ENCODE peak calls at places on chromosomes 7 and 10, in five cellular contexts. W, Y, T, Q and S are unnamed samples.

GRCh38 chr10:88996927-88997326 is 6.3 kb downstream of the FAS start:
- DNase-seq in T (no peak), Q (no peak), W (no peak), Y (no peak), S (no peak)

GRCh38 chr7:18927134-18927533 is 190.3 kb downstream of the TWIST1 start:
- DNase-seq in Q (no peak), T (no peak), Y (no peak), W (peak), S (no peak)

GRCh38 chr10:105950410-105950809 is 1214.1 kb downstream of the SORCS1 start:
- DNase-seq in Y (peak), Q (no peak), W (peak), T (peak), S (peak)

GRCh38 chr10:99396471-99396870 is 34.0 kb downstream of the GOT1 start:
- DNase-seq in Y (no peak), Q (no peak), T (peak), W (peak), S (no peak)

GRCh38 chr7:22330903-22331302 is 26.1 kb downstream of the RAPGEF5 start:
- DNase-seq in W (no peak), Y (no peak), T (no peak), Q (no peak), S (no peak)

GRCh38 chr7:107782374-107782773 is 20.6 kb downstream of the SLC26A3 start:
- DNase-seq in Y (no peak), Q (no peak), T (no peak), W (no peak), S (no peak)

GRCh38 chr7:115910541-115911164 is 119.9 kb downstream of the TFEC start:
- DNase-seq in W (peak), Q (no peak), Y (no peak), T (peak), S (no peak)

GRCh38 chr10:100148353-100149211 is 37.2 kb downstream of the ERLIN1 start:
- DNase-seq in Y (peak), W (peak), Q (no peak), T (peak), S (no peak)

GRCh38 chr7:152137476-152138025 is 112.1 kb downstream of the GALNT11 start:
- DNase-seq in T (no peak), Y (no peak), W (peak), Q (no peak), S (no peak)

GRCh38 chr7:75716992-75717626 is 21.6 kb downstream of the HIP1 start:
- DNase-seq in W (peak), Q (no peak), Y (no peak), T (peak), S (no peak)

GRCh38 chr7:111339006-111339405 is 223.3 kb downstream of the IMMP2L start:
- DNase-seq in Q (no peak), W (no peak), T (no peak), Y (no peak), S (no peak)

GRCh38 chr10:91597397-91597881 is 35.4 kb downstream of the PPP1R3C start:
- DNase-seq in Y (no peak), W (peak), Q (no peak), T (peak), S (no peak)

GRCh38 chr7:151851160-151851751 is 25.7 kb downstream of the PRKAG2 start:
- DNase-seq in T (no peak), W (no peak), Y (no peak), Q (no peak), S (no peak)

GRCh38 chr7:523436-524336 is 4.0 kb upstream of the PDGFA start:
- DNase-seq in T (no peak), Y (no peak), Q (no peak), W (no peak), S (peak)

GRCh38 chr7:157895520-157896375 is 558.9 kb downstream of the DNAJB6 start:
- DNase-seq in T (no peak), Y (no peak), W (no peak), Q (no peak), S (no peak)

GRCh38 chr7:141074162-141074989 is 512 bp downstream of the TMEM178B start:
- DNase-seq in Q (no peak), W (no peak), T (no peak), Y (no peak), S (no peak)

DNA sequence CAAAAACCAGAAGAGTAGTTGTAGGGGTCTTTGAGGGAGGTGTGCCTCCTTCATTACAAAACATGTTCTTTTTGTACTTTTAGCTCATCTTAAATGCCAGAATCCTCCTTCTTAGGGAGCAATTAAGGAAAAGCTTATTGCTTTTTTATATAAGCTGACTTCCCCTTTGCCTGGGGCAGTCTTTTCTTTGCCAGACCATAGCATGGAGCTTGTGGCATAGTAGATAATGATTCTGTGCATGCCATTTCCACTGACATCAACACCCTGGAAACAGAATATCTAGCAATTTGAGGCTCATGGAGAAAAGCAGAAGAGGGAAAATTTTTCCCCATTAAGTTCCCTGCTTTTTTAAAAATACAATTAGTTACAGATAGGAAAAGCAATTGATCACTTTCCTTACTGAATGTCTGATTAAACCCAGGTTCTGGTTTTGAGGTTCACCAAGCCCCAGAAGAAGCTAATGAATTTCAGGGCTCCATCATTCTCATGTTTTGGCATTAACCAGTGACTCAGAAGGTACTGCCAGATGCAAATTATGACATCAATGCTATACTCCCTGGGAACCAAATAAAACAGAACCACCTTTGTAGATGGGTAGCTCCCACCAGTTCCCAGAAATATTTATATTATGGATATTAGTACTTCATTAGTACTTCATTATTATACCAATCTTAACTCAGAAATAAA is 410.6 kb downstream of the KCNMA1 start:
- DNase-seq in T (no peak), Q (no peak), Y (no peak), W (peak), S (no peak)
- TF ChIP-seq MAFK in T (no peak), Q (no peak), Y (no peak), W (no peak), S (no peak)

GRCh38 chr7:99739699-99740572 is 4.9 kb upstream of the CYP3A7 start:
- DNase-seq in Y (no peak), T (peak), Q (no peak), W (no peak), S (no peak)

GRCh38 chr7:99742737-99743394 is 7.9 kb upstream of the CYP3A7 start:
- DNase-seq in Q (no peak), W (no peak), Y (no peak), T (peak), S (no peak)

GRCh38 chr7:99737726-99738125 is 2.7 kb upstream of the CYP3A7 start:
- DNase-seq in T (no peak), W (no peak), Q (no peak), Y (no peak), S (no peak)

GRCh38 chr7:99740573-99741437 is 5.8 kb upstream of the CYP3A7 start:
- DNase-seq in Y (no peak), T (peak), W (peak), Q (no peak), S (no peak)

DNA sequence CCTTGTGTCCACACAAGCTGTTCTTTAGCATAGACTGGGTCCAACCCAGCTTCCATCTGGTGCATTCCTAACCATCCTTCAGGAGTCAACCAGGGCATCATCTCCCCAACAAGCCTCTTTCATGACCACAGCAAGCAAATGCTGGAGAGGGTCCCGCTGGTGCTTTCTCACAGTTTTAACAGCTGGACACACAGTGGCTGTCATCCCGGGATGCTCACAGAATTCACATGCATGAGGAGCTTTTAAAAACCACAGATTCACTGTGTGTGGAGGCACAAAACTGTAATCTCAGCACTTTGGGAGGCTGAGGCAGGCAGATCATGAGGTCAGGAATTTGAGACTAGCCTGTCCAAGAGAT is 6.4 kb upstream of the CYP3A7 start:
- DNase-seq in Q (no peak), W (no peak), Y (no peak), T (no peak), S (no peak)
- TF ChIP-seq MAFK in Q (no peak), W (no peak), Y (no peak), T (peak), S (no peak)

DNA sequence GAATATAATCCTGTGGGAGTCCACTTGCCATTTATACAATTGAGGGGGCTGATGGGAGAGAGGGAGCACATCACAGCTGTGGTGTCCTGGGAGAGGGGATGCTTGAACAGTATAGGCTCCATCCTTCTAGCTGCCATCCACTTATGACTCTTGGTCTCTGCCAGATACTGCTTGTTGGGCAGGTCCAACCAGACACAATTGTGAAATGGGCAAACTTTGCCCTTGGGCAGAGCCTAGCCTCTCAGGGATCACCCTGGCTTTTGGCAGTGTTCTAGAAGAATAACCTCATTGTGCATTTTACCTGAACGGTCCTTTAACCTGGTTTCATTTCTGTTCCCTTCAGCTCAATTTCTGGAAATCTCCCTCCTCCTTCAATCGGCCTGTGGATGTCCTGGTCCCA is 6.0 kb downstream of the CPA4 start:
- DNase-seq in T (no peak), Y (no peak), W (no peak), Q (no peak), S (no peak)
- TF ChIP-seq MAFK in T (no peak), Y (no peak), W (no peak), Q (no peak), S (no peak)

GRCh38 chr10:27529010-27529783 is 25.1 kb downstream of the RAB18 start:
- DNase-seq in Y (no peak), Q (no peak), W (peak), T (no peak), S (peak)
- TF ChIP-seq MAFK in Y (peak), Q (peak), W (no peak), T (no peak), S (peak)

GRCh38 chr10:110442746-110443145 is 55.0 kb upstream of the DUSP5 start:
- DNase-seq in Q (no peak), T (no peak), Y (no peak), W (no peak), S (no peak)
- TF ChIP-seq MAFK in Q (no peak), T (no peak), Y (no peak), W (no peak), S (no peak)

GRCh38 chr7:92835851-92836488 is 403 bp downstream of the CDK6 start:
- DNase-seq in Y (peak), W (no peak), Q (no peak), T (peak), S (peak)
- TF ChIP-seq MAFK in Y (no peak), W (no peak), Q (no peak), T (no peak), S (no peak)

GRCh38 chr7:128727239-128727638 is 11.9 kb upstream of the CALU start:
- DNase-seq in W (no peak), T (no peak), Q (no peak), Y (no peak), S (no peak)

GRCh38 chr7:128731184-128731583 is 8.0 kb upstream of the CALU start:
- DNase-seq in W (no peak), T (no peak), Q (no peak), Y (no peak), S (peak)

GRCh38 chr7:128726673-128727072 is 12.5 kb upstream of the CALU start:
- DNase-seq in T (no peak), Q (no peak), Y (no peak), W (no peak), S (no peak)

GRCh38 chr7:128729489-128729888 is 9.7 kb upstream of the CALU start:
- DNase-seq in W (no peak), T (peak), Y (no peak), Q (no peak), S (no peak)

GRCh38 chr7:128728608-128729007 is 10.6 kb upstream of the CALU start:
- DNase-seq in T (no peak), W (peak), Q (no peak), Y (no peak), S (no peak)
- TF ChIP-seq MAFK in T (no peak), W (no peak), Q (no peak), Y (no peak), S (no peak)